ENCODE peak calls at places on chromosomes 7 and 10, in six cellular contexts. V, O, R, B, Z and D are unnamed samples.

GRCh38 chr7:115300228-115300870 is 378.5 kb downstream of the MDFIC start:
- DNase-seq in B (no peak), V (no peak), R (no peak), Z (peak; percentile 36), O (peak; percentile 69), D (no peak)

GRCh38 chr10:95360122-95360715 is 69.4 kb upstream of the PDLIM1 start:
- DNase-seq in R (no peak), Z (no peak), O (peak; percentile 50), B (no peak), V (no peak), D (no peak)

GRCh38 chr7:2974093-2974819 is 69.4 kb downstream of the CARD11 start:
- DNase-seq in R (no peak), Z (no peak), V (no peak), B (no peak), O (no peak), D (no peak)

GRCh38 chr10:120262857-120263547 is 194.0 kb upstream of the PLPP4 start:
- DNase-seq in V (no peak), R (no peak), Z (peak; percentile 88), O (peak; percentile 39), B (no peak), D (no peak)

GRCh38 chr10:103745264-103746247 is 109.8 kb downstream of the SH3PXD2A start:
- DNase-seq in Z (peak; percentile 54), O (peak; percentile 92), R (no peak), B (no peak), V (no peak), D (peak; percentile 41)

GRCh38 chr7:104106106-104106505 is 101.7 kb downstream of the ORC5 start:
- DNase-seq in V (no peak), B (no peak), Z (no peak), O (peak; percentile 11), R (no peak), D (no peak)

GRCh38 chr7:149321978-149322541 is 60.1 kb downstream of the ZNF783 start:
- DNase-seq in Z (no peak), R (no peak), B (no peak), V (no peak), O (no peak), D (no peak)

GRCh38 chr7:875476-876076 is 778 bp upstream of the GET4 start:
- DNase-seq in B (no peak), V (no peak), O (no peak), Z (no peak), R (no peak), D (no peak)

GRCh38 chr7:92010215-92010614 is 69.6 kb downstream of the AKAP9 start:
- DNase-seq in O (no peak), R (no peak), V (no peak), Z (no peak), B (no peak), D (peak; percentile 5)

GRCh38 chr10:23918839-23919238 is 290.1 kb upstream of the KIAA1217 start:
- DNase-seq in Z (peak; percentile 91), V (no peak), O (peak; percentile 86), B (no peak), R (no peak), D (peak; percentile 15)

GRCh38 chr10:59234814-59235429 is 58.5 kb downstream of the PHYHIPL start:
- DNase-seq in V (no peak), R (peak; percentile 46), B (no peak), O (peak; percentile 49), Z (peak; percentile 40), D (peak; percentile 47)

GRCh38 chr10:33334170-33334838 is at the start of gene NRP1:
- DNase-seq in R (peak; percentile 49), V (no peak), O (no peak), Z (peak; percentile 40), B (peak; percentile 13), D (peak; percentile 47)

GRCh38 chr7:128879939-128880746 is 17.5 kb downstream of the ATP6V1F start:
- DNase-seq in B (no peak), V (peak; percentile 64), Z (peak; percentile 56), R (peak; percentile 80), O (peak; percentile 42), D (peak; percentile 82)

GRCh38 chr7:143043391-143043790 is 8.8 kb upstream of the OR6V1 start:
- DNase-seq in V (no peak), O (peak; percentile 75), R (no peak), B (no peak), Z (no peak), D (no peak)

GRCh38 chr7:5595545-5596045 is 172.0 kb upstream of the TNRC18 start:
- DNase-seq in V (no peak), R (no peak), O (peak; percentile 87), B (no peak), Z (peak; percentile 40), D (peak; percentile 39)

GRCh38 chr7:6423942-6424701 is 23.6 kb downstream of the DAGLB start:
- DNase-seq in Z (no peak), O (no peak), B (no peak), V (no peak), R (no peak), D (no peak)

GRCh38 chr7:5177060-5177459 is 13.0 kb upstream of the WIPI2 start:
- DNase-seq in O (no peak), V (peak; percentile 46), Z (peak; percentile 65), R (no peak), B (no peak), D (no peak)

GRCh38 chr7:19321925-19322470 is 176.8 kb upstream of the FERD3L start:
- DNase-seq in B (no peak), O (no peak), V (no peak), Z (no peak), R (no peak), D (no peak)

GRCh38 chr7:158353606-158354570 is 233.7 kb downstream of the PTPRN2 start:
- DNase-seq in O (peak; percentile 27), R (no peak), Z (peak; percentile 36), B (no peak), V (no peak), D (no peak)

GRCh38 chr7:131688738-131689661 is 132.6 kb upstream of the PODXL start:
- DNase-seq in O (peak; percentile 46), R (peak; percentile 85), V (peak; percentile 26), B (peak; percentile 37), Z (peak; percentile 63), D (peak; percentile 82)

GRCh38 chr10:15035385-15036301 is 8.1 kb upstream of the OLAH start:
- DNase-seq in R (no peak), O (no peak), V (no peak), B (no peak), Z (no peak), D (no peak)

GRCh38 chr7:107069457-107069856 is 25.0 kb downstream of the PRKAR2B start:
- DNase-seq in R (no peak), O (no peak), Z (no peak), B (no peak), V (no peak), D (no peak)

GRCh38 chr10:90709727-90710126 is 148.1 kb downstream of the HTR7 start:
- DNase-seq in O (no peak), V (no peak), Z (no peak), B (no peak), R (no peak), D (no peak)

GRCh38 chr7:36526720-36527548 is 137.3 kb downstream of the ANLN start:
- DNase-seq in Z (peak; percentile 95), V (no peak), O (peak; percentile 95), R (no peak), B (no peak), D (peak; percentile 42)